ENCODE peak calls at places on chromosomes 7 and 10, in eight cellular contexts. One of them, this sample, is unnamed.

GRCh38 chr10:15865304-15865703 is 5.0 kb upstream of the MINDY3 start:
- DNase-seq in K562: no peak
- DNase-seq in HL-60: no peak
- DNase-seq in transverse colon: no peak
- DNase-seq in Panc1: no peak
- DNase-seq in GM23338: no peak
- DNase-seq in spleen: no peak
- DNase-seq in sigmoid colon: no peak
- DNase-seq in this sample: no peak

GRCh38 chr7:127858915-127859189 is 172.4 kb downstream of the LRRC4 start:
- DNase-seq in HL-60: no peak
- DNase-seq in K562: no peak
- DNase-seq in Panc1: no peak
- DNase-seq in sigmoid colon: no peak
- DNase-seq in spleen: no peak
- DNase-seq in GM23338: no peak
- DNase-seq in transverse colon: no peak
- DNase-seq in this sample: no peak

GRCh38 chr10:43863859-43864591 is 215.3 kb upstream of the ZNF32 start:
- DNase-seq in K562: no peak
- DNase-seq in transverse colon: peak
- DNase-seq in sigmoid colon: no peak
- DNase-seq in Panc1: no peak
- DNase-seq in spleen: no peak
- DNase-seq in HL-60: no peak
- DNase-seq in GM23338: no peak
- DNase-seq in this sample: no peak

GRCh38 chr10:42988069-42988468 is 88.8 kb upstream of the RET start:
- DNase-seq in Panc1: no peak
- DNase-seq in GM23338: no peak
- DNase-seq in transverse colon: no peak
- DNase-seq in sigmoid colon: peak
- DNase-seq in spleen: peak
- DNase-seq in K562: no peak
- DNase-seq in HL-60: no peak
- DNase-seq in this sample: no peak

GRCh38 chr7:158375034-158375433 is 212.6 kb downstream of the PTPRN2 start:
- DNase-seq in GM23338: no peak
- DNase-seq in Panc1: no peak
- DNase-seq in spleen: peak
- DNase-seq in transverse colon: no peak
- DNase-seq in sigmoid colon: peak
- DNase-seq in HL-60: no peak
- DNase-seq in K562: no peak
- DNase-seq in this sample: no peak

GRCh38 chr10:133185916-133186315 is 25.9 kb downstream of the KNDC1 start:
- DNase-seq in spleen: no peak
- DNase-seq in GM23338: no peak
- DNase-seq in transverse colon: no peak
- DNase-seq in Panc1: no peak
- DNase-seq in K562: no peak
- DNase-seq in HL-60: no peak
- DNase-seq in sigmoid colon: no peak
- DNase-seq in this sample: no peak

GRCh38 chr10:51937313-51937712 is 237.9 kb upstream of the CSTF2T start:
- DNase-seq in K562: no peak
- DNase-seq in spleen: no peak
- DNase-seq in transverse colon: no peak
- DNase-seq in sigmoid colon: no peak
- DNase-seq in Panc1: no peak
- DNase-seq in GM23338: no peak
- DNase-seq in HL-60: no peak
- DNase-seq in this sample: no peak

GRCh38 chr10:119807960-119808697 is 64.5 kb downstream of the MCMBP start:
- DNase-seq in GM23338: no peak
- DNase-seq in sigmoid colon: no peak
- DNase-seq in HL-60: peak
- DNase-seq in transverse colon: no peak
- DNase-seq in spleen: no peak
- DNase-seq in K562: no peak
- DNase-seq in Panc1: no peak
- DNase-seq in this sample: no peak

GRCh38 chr7:103811315-103811714 is 178.1 kb downstream of the RELN start:
- DNase-seq in HL-60: no peak
- DNase-seq in Panc1: no peak
- DNase-seq in transverse colon: no peak
- DNase-seq in sigmoid colon: no peak
- DNase-seq in K562: no peak
- DNase-seq in GM23338: no peak
- DNase-seq in spleen: no peak
- DNase-seq in this sample: no peak

GRCh38 chr7:32479574-32480200 is 10.5 kb downstream of the LSM5 start:
- DNase-seq in GM23338: peak
- DNase-seq in spleen: no peak
- DNase-seq in sigmoid colon: no peak
- DNase-seq in K562: peak
- DNase-seq in Panc1: no peak
- DNase-seq in HL-60: peak
- DNase-seq in transverse colon: no peak
- DNase-seq in this sample: no peak

GRCh38 chr10:68598978-68599753 is 39.0 kb downstream of the TET1 start:
- DNase-seq in HL-60: no peak
- DNase-seq in K562: peak
- DNase-seq in transverse colon: peak
- DNase-seq in GM23338: peak
- DNase-seq in sigmoid colon: peak
- DNase-seq in spleen: peak
- DNase-seq in Panc1: no peak
- DNase-seq in this sample: no peak

GRCh38 chr10:77493851-77494788 is 143.5 kb downstream of the KCNMA1 start:
- DNase-seq in sigmoid colon: no peak
- DNase-seq in Panc1: no peak
- DNase-seq in HL-60: no peak
- DNase-seq in transverse colon: no peak
- DNase-seq in GM23338: peak
- DNase-seq in K562: no peak
- DNase-seq in spleen: no peak
- DNase-seq in this sample: no peak

GRCh38 chr7:5557920-5558401 is 134.3 kb upstream of the TNRC18 start:
- DNase-seq in HL-60: peak
- DNase-seq in K562: peak
- DNase-seq in sigmoid colon: peak
- DNase-seq in transverse colon: peak
- DNase-seq in Panc1: no peak
- DNase-seq in spleen: peak
- DNase-seq in GM23338: no peak
- DNase-seq in this sample: peak

DNA sequence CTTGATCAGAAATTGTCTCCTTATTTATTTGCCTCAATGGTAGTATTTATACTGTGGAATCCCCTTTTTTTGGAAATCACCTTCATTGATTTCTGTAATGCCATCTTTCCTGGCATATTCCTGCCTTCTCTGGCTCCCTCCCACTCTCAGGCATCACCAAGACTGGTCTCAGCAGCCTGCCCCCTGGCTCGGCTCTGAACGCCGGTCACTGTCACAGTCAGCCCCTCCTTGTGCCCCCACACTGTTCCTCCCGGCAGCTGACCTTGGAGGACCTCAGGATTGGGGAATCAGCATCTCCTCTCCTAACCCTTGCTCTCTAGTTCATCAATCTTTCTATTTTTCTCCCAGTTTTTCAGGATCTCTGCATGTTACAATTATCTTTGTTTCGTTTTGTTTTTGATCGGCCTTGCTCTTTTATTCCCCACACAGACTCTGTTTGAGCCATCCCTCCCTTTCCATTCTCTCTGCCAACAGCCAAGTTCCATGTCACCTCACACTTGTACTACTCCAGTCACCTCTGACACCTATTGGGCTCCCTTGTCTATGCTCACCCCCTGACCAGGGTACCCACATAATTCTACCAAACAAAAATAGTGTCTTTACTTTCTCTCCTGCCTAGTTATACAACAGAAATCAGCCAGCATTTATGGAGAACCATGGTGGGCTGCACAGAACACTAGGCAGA is 294.3 kb downstream of the PLXDC2 start:
- DNase-seq in sigmoid colon: no peak
- DNase-seq in transverse colon: no peak
- DNase-seq in spleen: no peak
- DNase-seq in Panc1: no peak
- DNase-seq in GM23338: no peak
- DNase-seq in HL-60: no peak
- DNase-seq in K562: no peak
- DNase-seq in this sample: no peak
- H3K4me3 ChIP-seq in sigmoid colon: no peak
- H3K4me3 ChIP-seq in transverse colon: no peak
- H3K4me3 ChIP-seq in spleen: no peak
- H3K4me3 ChIP-seq in Panc1: no peak
- H3K4me3 ChIP-seq in GM23338: no peak
- H3K4me3 ChIP-seq in HL-60: no peak
- H3K4me3 ChIP-seq in K562: no peak
- H3K4me3 ChIP-seq in this sample: no peak

DNA sequence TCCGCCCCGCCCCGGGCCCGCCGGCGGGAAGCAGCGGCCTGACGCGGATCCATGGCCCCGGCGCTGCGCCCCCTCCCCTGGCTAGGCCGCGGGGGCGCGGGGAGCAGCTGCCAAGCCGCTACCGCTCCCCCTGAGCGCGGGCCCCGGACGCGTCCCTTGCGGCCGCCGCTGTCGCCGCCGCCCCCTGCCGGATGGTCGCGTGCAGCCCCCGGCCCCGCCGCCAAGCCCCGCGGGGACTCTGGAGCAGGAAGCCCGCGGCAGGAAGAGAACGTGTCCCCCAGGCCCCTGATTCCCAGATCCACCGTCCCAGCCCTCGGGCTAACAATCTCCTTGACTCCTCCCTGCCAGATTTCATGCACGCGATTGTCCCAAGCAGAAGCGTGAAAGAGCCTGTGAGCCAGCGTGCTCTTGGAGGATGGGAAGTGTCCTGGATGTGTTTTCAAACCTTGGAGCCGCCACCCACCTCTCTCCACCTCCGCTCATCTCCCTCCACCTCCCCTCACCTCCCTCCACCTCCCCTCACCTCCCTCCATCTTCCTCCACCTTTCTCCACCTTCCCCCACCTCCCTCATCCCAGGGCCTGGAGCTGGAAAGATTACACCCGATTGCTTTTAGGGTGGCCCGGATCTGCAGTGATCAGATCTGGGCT is 419 bp upstream of the PRTFDC1 start:
- DNase-seq in GM23338: peak
- DNase-seq in transverse colon: peak
- DNase-seq in sigmoid colon: peak
- DNase-seq in HL-60: no peak
- DNase-seq in K562: peak
- DNase-seq in spleen: peak
- DNase-seq in Panc1: no peak
- DNase-seq in this sample: no peak
- TF ChIP-seq POLR2AphosphoS5 in GM23338: peak
- TF ChIP-seq POLR2AphosphoS5 in transverse colon: no peak
- TF ChIP-seq POLR2AphosphoS5 in sigmoid colon: no peak
- TF ChIP-seq POLR2AphosphoS5 in HL-60: no peak
- TF ChIP-seq POLR2AphosphoS5 in K562: peak
- TF ChIP-seq POLR2AphosphoS5 in spleen: no peak
- TF ChIP-seq POLR2AphosphoS5 in Panc1: no peak
- TF ChIP-seq POLR2AphosphoS5 in this sample: no peak

GRCh38 chr10:60073397-60073780 is 167.0 kb upstream of the CCDC6 start:
- DNase-seq in transverse colon: no peak
- DNase-seq in sigmoid colon: no peak
- DNase-seq in spleen: no peak
- DNase-seq in HL-60: no peak
- DNase-seq in Panc1: no peak
- DNase-seq in GM23338: no peak
- DNase-seq in K562: peak
- DNase-seq in this sample: no peak

GRCh38 chr10:60069311-60069710 is 163.0 kb upstream of the CCDC6 start:
- DNase-seq in HL-60: no peak
- DNase-seq in K562: no peak
- DNase-seq in sigmoid colon: no peak
- DNase-seq in transverse colon: no peak
- DNase-seq in GM23338: no peak
- DNase-seq in Panc1: no peak
- DNase-seq in spleen: no peak
- DNase-seq in this sample: no peak

DNA sequence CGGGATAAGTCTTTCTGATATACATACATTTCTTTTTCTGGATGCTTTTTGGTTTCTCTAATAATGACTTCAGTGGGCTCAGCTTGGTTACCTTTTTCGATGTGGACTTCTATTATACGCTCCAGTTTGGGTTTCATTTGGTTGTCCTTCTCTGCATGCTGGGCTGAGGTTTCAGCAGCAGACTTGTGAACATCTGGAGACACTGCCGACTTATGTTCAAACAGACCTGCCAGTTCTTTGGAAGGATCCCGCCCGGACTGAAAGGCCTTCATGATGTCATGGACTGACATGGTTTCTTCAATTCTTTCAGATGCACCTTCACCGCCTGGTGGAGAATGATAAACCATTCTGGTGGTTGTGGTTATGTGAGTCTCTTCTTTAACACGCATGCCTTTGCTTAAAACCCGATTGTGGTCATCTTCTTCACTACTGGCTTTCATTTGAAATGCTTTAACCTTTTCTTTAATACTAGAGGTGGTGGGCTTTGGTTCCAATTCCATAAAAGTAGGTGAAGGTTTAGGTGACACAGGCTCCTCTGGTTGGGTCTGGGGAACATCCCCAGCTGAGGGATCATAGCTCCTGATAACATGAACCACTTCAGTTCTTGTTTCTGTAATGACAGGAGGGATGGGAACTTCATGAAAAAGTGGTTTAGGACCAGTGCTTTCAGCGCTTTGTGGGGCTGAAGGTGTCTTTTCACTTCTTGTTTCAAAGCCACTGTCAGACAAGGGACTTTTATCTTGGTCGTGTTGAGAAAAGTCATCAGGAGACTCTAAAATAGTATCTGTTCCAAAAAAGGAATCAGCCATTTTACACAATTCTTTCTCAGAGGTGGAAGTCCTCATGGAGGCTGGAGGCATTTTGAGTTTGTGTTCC is 167.7 kb upstream of the CCDC6 start:
- DNase-seq in GM23338: no peak
- DNase-seq in spleen: no peak
- DNase-seq in transverse colon: no peak
- DNase-seq in sigmoid colon: no peak
- DNase-seq in HL-60: no peak
- DNase-seq in K562: peak
- DNase-seq in Panc1: no peak
- DNase-seq in this sample: no peak
- H3K4me3 ChIP-seq in GM23338: no peak
- H3K4me3 ChIP-seq in spleen: no peak
- H3K4me3 ChIP-seq in transverse colon: no peak
- H3K4me3 ChIP-seq in sigmoid colon: no peak
- H3K4me3 ChIP-seq in HL-60: no peak
- H3K4me3 ChIP-seq in K562: no peak
- H3K4me3 ChIP-seq in Panc1: no peak
- H3K4me3 ChIP-seq in this sample: no peak

GRCh38 chr10:50470345-50470744 is 153.4 kb downstream of the SGMS1 start:
- DNase-seq in spleen: no peak
- DNase-seq in Panc1: no peak
- DNase-seq in transverse colon: no peak
- DNase-seq in sigmoid colon: no peak
- DNase-seq in K562: no peak
- DNase-seq in GM23338: peak
- DNase-seq in HL-60: peak
- DNase-seq in this sample: no peak
- TF ChIP-seq POLR2AphosphoS5 in spleen: no peak
- TF ChIP-seq POLR2AphosphoS5 in Panc1: no peak
- TF ChIP-seq POLR2AphosphoS5 in transverse colon: no peak
- TF ChIP-seq POLR2AphosphoS5 in sigmoid colon: no peak
- TF ChIP-seq POLR2AphosphoS5 in K562: no peak
- TF ChIP-seq POLR2AphosphoS5 in GM23338: no peak
- TF ChIP-seq POLR2AphosphoS5 in HL-60: no peak
- TF ChIP-seq POLR2AphosphoS5 in this sample: no peak

This sample was measured in suprapubic skin.